ENCODE peak calls at places on chromosomes 5 and 9, in nine cellular contexts. One of them, this sample, is unnamed.

GRCh38 chr5:134184155-134185135 is 7.7 kb upstream of the SKP1 start:
- DNase-seq in brain microvascular endothelial cell: peak; percentile 41
- DNase-seq in Panc1: peak; percentile 70
- DNase-seq in WTC11: peak; percentile 87
- DNase-seq in neural crest cell: peak; percentile 70
- DNase-seq in activated CD8-positive, alpha-beta T cell treated with anti-CD3 and anti-CD28 coated beads for 36 hours: peak; percentile 81
- DNase-seq in fibroblast of mammary gland: peak; percentile 70
- DNase-seq in stomach: peak; percentile 78
- DNase-seq in IMR-90: peak; percentile 56
- DNase-seq in this sample: peak; percentile 82

GRCh38 chr5:168047043-168047668 is 244.3 kb upstream of the WWC1 start:
- DNase-seq in brain microvascular endothelial cell: peak; percentile 11
- DNase-seq in fibroblast of mammary gland: peak; percentile 51
- DNase-seq in neural crest cell: peak; percentile 29
- DNase-seq in IMR-90: peak; percentile 22
- DNase-seq in stomach: peak; percentile 41
- DNase-seq in activated CD8-positive, alpha-beta T cell treated with anti-CD3 and anti-CD28 coated beads for 36 hours: peak; percentile 11
- DNase-seq in WTC11: peak; percentile 72
- DNase-seq in Panc1: peak; percentile 15
- DNase-seq in this sample: no peak

GRCh38 chr5:172770374-172770674 is 671 bp downstream of the DUSP1 start:
- DNase-seq in stomach: no peak
- DNase-seq in brain microvascular endothelial cell: no peak
- DNase-seq in IMR-90: no peak
- DNase-seq in WTC11: no peak
- DNase-seq in activated CD8-positive, alpha-beta T cell treated with anti-CD3 and anti-CD28 coated beads for 36 hours: no peak
- DNase-seq in neural crest cell: no peak
- DNase-seq in Panc1: no peak
- DNase-seq in fibroblast of mammary gland: no peak
- DNase-seq in this sample: no peak

GRCh38 chr9:87080512-87081225 is 133.4 kb upstream of the GAS1 start:
- DNase-seq in neural crest cell: no peak
- DNase-seq in IMR-90: no peak
- DNase-seq in Panc1: no peak
- DNase-seq in fibroblast of mammary gland: peak; percentile 54
- DNase-seq in activated CD8-positive, alpha-beta T cell treated with anti-CD3 and anti-CD28 coated beads for 36 hours: no peak
- DNase-seq in stomach: no peak
- DNase-seq in WTC11: no peak
- DNase-seq in brain microvascular endothelial cell: no peak
- DNase-seq in this sample: no peak

GRCh38 chr5:30765227-30765626 is 428.3 kb upstream of the CDH6 start:
- DNase-seq in brain microvascular endothelial cell: peak; percentile 88
- DNase-seq in Panc1: no peak
- DNase-seq in neural crest cell: no peak
- DNase-seq in activated CD8-positive, alpha-beta T cell treated with anti-CD3 and anti-CD28 coated beads for 36 hours: no peak
- DNase-seq in stomach: no peak
- DNase-seq in WTC11: no peak
- DNase-seq in fibroblast of mammary gland: no peak
- DNase-seq in IMR-90: peak; percentile 88
- DNase-seq in this sample: no peak

GRCh38 chr5:62282951-62283446 is 23.0 kb upstream of the KIF2A start:
- DNase-seq in activated CD8-positive, alpha-beta T cell treated with anti-CD3 and anti-CD28 coated beads for 36 hours: no peak
- DNase-seq in IMR-90: no peak
- DNase-seq in brain microvascular endothelial cell: no peak
- DNase-seq in WTC11: no peak
- DNase-seq in Panc1: no peak
- DNase-seq in fibroblast of mammary gland: no peak
- DNase-seq in neural crest cell: no peak
- DNase-seq in stomach: no peak
- DNase-seq in this sample: no peak

GRCh38 chr5:66908230-66908629 is 288.4 kb downstream of the CD180 start:
- DNase-seq in WTC11: no peak
- DNase-seq in fibroblast of mammary gland: no peak
- DNase-seq in IMR-90: no peak
- DNase-seq in neural crest cell: no peak
- DNase-seq in stomach: no peak
- DNase-seq in Panc1: no peak
- DNase-seq in activated CD8-positive, alpha-beta T cell treated with anti-CD3 and anti-CD28 coated beads for 36 hours: no peak
- DNase-seq in brain microvascular endothelial cell: no peak
- DNase-seq in this sample: no peak

GRCh38 chr5:135323701-135324132 is 75.3 kb downstream of the MACROH2A1 start:
- DNase-seq in WTC11: no peak
- DNase-seq in neural crest cell: no peak
- DNase-seq in stomach: no peak
- DNase-seq in IMR-90: no peak
- DNase-seq in Panc1: no peak
- DNase-seq in fibroblast of mammary gland: no peak
- DNase-seq in activated CD8-positive, alpha-beta T cell treated with anti-CD3 and anti-CD28 coated beads for 36 hours: no peak
- DNase-seq in brain microvascular endothelial cell: no peak
- DNase-seq in this sample: no peak

GRCh38 chr5:98498028-98498427 is 275.4 kb upstream of the RGMB start:
- DNase-seq in stomach: no peak
- DNase-seq in Panc1: no peak
- DNase-seq in brain microvascular endothelial cell: no peak
- DNase-seq in WTC11: no peak
- DNase-seq in IMR-90: no peak
- DNase-seq in activated CD8-positive, alpha-beta T cell treated with anti-CD3 and anti-CD28 coated beads for 36 hours: no peak
- DNase-seq in fibroblast of mammary gland: no peak
- DNase-seq in neural crest cell: no peak
- DNase-seq in this sample: no peak

GRCh38 chr5:94618029-94618492 is 343 bp downstream of the KIAA0825 start:
- DNase-seq in stomach: peak; percentile 74
- DNase-seq in IMR-90: peak; percentile 57
- DNase-seq in Panc1: no peak
- DNase-seq in fibroblast of mammary gland: peak; percentile 73
- DNase-seq in brain microvascular endothelial cell: peak; percentile 53
- DNase-seq in WTC11: peak; percentile 26
- DNase-seq in activated CD8-positive, alpha-beta T cell treated with anti-CD3 and anti-CD28 coated beads for 36 hours: no peak
- DNase-seq in neural crest cell: peak; percentile 9
- DNase-seq in this sample: peak; percentile 31

GRCh38 chr5:138946831-138947560 is 71.9 kb upstream of the LRRTM2 start:
- DNase-seq in activated CD8-positive, alpha-beta T cell treated with anti-CD3 and anti-CD28 coated beads for 36 hours: no peak
- DNase-seq in IMR-90: no peak
- DNase-seq in neural crest cell: no peak
- DNase-seq in stomach: peak; percentile 17
- DNase-seq in Panc1: no peak
- DNase-seq in WTC11: no peak
- DNase-seq in fibroblast of mammary gland: no peak
- DNase-seq in brain microvascular endothelial cell: no peak
- DNase-seq in this sample: no peak

GRCh38 chr5:154207204-154207603 is 16.7 kb downstream of the GALNT10 start:
- DNase-seq in stomach: no peak
- DNase-seq in neural crest cell: no peak
- DNase-seq in activated CD8-positive, alpha-beta T cell treated with anti-CD3 and anti-CD28 coated beads for 36 hours: no peak
- DNase-seq in Panc1: no peak
- DNase-seq in brain microvascular endothelial cell: no peak
- DNase-seq in IMR-90: no peak
- DNase-seq in WTC11: no peak
- DNase-seq in fibroblast of mammary gland: no peak
- DNase-seq in this sample: no peak

GRCh38 chr9:35108946-35109575 is 6.1 kb upstream of the STOML2 start:
- DNase-seq in brain microvascular endothelial cell: no peak
- DNase-seq in IMR-90: no peak
- DNase-seq in activated CD8-positive, alpha-beta T cell treated with anti-CD3 and anti-CD28 coated beads for 36 hours: no peak
- DNase-seq in WTC11: no peak
- DNase-seq in fibroblast of mammary gland: no peak
- DNase-seq in Panc1: no peak
- DNase-seq in neural crest cell: no peak
- DNase-seq in stomach: no peak
- DNase-seq in this sample: peak; percentile 3

GRCh38 chr5:138111937-138112336 is 27.3 kb downstream of the NME5 start:
- DNase-seq in WTC11: no peak
- DNase-seq in IMR-90: peak; percentile 8
- DNase-seq in brain microvascular endothelial cell: no peak
- DNase-seq in Panc1: no peak
- DNase-seq in stomach: no peak
- DNase-seq in neural crest cell: no peak
- DNase-seq in activated CD8-positive, alpha-beta T cell treated with anti-CD3 and anti-CD28 coated beads for 36 hours: no peak
- DNase-seq in fibroblast of mammary gland: no peak
- DNase-seq in this sample: no peak

GRCh38 chr9:129899620-129900019 is 64.4 kb downstream of the USP20 start:
- DNase-seq in activated CD8-positive, alpha-beta T cell treated with anti-CD3 and anti-CD28 coated beads for 36 hours: no peak
- DNase-seq in brain microvascular endothelial cell: no peak
- DNase-seq in fibroblast of mammary gland: no peak
- DNase-seq in IMR-90: no peak
- DNase-seq in WTC11: no peak
- DNase-seq in stomach: no peak
- DNase-seq in Panc1: no peak
- DNase-seq in neural crest cell: no peak
- DNase-seq in this sample: no peak

GRCh38 chr9:128202648-128203023 is 543 bp upstream of the DNM1 start:
- DNase-seq in brain microvascular endothelial cell: no peak
- DNase-seq in fibroblast of mammary gland: no peak
- DNase-seq in stomach: no peak
- DNase-seq in Panc1: no peak
- DNase-seq in activated CD8-positive, alpha-beta T cell treated with anti-CD3 and anti-CD28 coated beads for 36 hours: no peak
- DNase-seq in neural crest cell: no peak
- DNase-seq in WTC11: no peak
- DNase-seq in IMR-90: no peak
- DNase-seq in this sample: no peak

GRCh38 chr5:163269624-163270023 is 167.8 kb upstream of the CCNG1 start:
- DNase-seq in Panc1: no peak
- DNase-seq in IMR-90: no peak
- DNase-seq in WTC11: no peak
- DNase-seq in fibroblast of mammary gland: no peak
- DNase-seq in neural crest cell: no peak
- DNase-seq in activated CD8-positive, alpha-beta T cell treated with anti-CD3 and anti-CD28 coated beads for 36 hours: no peak
- DNase-seq in stomach: no peak
- DNase-seq in brain microvascular endothelial cell: no peak
- DNase-seq in this sample: no peak
- TF ChIP-seq CTCF in Panc1: peak; percentile 49
- TF ChIP-seq CTCF in IMR-90: no peak
- TF ChIP-seq CTCF in WTC11: no peak
- TF ChIP-seq CTCF in fibroblast of mammary gland: no peak
- TF ChIP-seq CTCF in neural crest cell: no peak
- TF ChIP-seq CTCF in activated CD8-positive, alpha-beta T cell treated with anti-CD3 and anti-CD28 coated beads for 36 hours: no peak
- TF ChIP-seq CTCF in stomach: no peak
- TF ChIP-seq CTCF in brain microvascular endothelial cell: no peak
- TF ChIP-seq CTCF in this sample: no peak

DNA sequence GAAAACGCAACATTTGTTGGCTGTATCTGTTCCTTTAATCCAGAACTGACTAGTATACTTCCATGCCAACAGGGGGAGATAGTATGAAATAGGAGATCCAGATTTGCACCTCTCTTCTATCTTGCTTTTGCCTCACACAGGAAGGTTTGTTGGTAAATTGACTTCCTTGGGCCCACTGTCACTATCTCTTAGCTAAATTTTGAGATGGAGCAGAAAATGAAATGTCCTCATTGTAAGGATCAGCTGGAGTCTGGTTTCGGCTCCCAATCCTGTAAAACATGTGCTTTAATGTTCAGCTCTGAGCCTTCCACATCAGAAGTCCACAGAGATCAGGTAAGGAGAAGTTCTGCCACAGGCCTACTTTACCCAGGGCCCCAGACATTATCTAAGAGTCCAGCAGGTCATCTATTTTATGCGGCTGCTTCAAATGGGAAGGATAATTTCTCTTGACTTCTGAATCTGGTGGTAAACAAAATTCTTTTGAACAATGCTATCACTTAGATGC is 176.8 kb downstream of the FER start:
- DNase-seq in Panc1: no peak
- DNase-seq in brain microvascular endothelial cell: no peak
- DNase-seq in fibroblast of mammary gland: no peak
- DNase-seq in stomach: no peak
- DNase-seq in neural crest cell: no peak
- DNase-seq in IMR-90: no peak
- DNase-seq in activated CD8-positive, alpha-beta T cell treated with anti-CD3 and anti-CD28 coated beads for 36 hours: no peak
- DNase-seq in WTC11: no peak
- DNase-seq in this sample: no peak
- TF ChIP-seq CTCF in Panc1: peak; percentile 28
- TF ChIP-seq CTCF in brain microvascular endothelial cell: peak; percentile 14
- TF ChIP-seq CTCF in fibroblast of mammary gland: peak; percentile 20
- TF ChIP-seq CTCF in stomach: no peak
- TF ChIP-seq CTCF in neural crest cell: peak; percentile 37
- TF ChIP-seq CTCF in IMR-90: no peak
- TF ChIP-seq CTCF in activated CD8-positive, alpha-beta T cell treated with anti-CD3 and anti-CD28 coated beads for 36 hours: peak; percentile 20
- TF ChIP-seq CTCF in WTC11: no peak
- TF ChIP-seq CTCF in this sample: no peak

DNA sequence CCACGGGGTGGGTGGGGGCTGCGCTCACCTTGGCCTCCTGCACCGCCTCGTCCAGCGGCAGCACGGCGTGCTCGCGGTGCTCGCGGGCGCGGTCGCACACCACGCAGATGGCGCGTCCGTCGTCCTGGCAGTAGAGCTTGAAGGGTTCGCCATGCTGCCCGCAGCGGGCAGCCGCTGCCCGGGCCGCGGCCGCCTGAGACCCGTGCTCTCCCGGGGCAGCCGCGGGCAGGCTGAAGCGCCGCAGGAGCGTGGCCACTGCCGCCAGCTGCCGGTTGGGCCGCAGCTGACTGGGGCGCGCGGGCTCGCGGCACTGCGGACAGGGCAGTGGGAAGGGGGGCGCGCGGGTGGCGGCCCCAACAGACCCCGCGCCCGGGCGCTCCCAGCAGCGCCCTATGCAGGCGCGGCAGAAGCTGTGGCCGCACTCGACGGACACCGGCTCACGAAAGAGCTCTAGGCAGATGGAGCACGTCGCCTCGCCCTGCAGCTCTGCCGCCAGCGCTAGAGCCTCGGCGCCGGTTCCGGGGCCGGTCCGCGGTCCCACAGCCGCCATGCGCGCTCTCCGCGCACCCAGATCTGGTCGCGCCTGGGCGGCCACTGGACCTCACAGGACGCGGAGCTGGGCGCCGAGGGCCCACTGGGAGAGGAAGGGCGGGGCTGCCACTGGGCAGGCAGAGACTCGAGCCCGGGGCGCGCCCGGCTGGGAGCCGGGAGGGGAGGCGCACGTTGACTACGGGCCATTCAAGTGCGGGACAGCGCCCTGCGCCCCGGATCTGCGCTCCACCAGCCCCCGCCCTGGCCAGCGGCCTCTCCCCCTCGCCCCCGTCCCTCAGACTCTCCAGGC is at the start of gene TRIM7:
- DNase-seq in activated CD8-positive, alpha-beta T cell treated with anti-CD3 and anti-CD28 coated beads for 36 hours: no peak
- DNase-seq in Panc1: no peak
- DNase-seq in brain microvascular endothelial cell: no peak
- DNase-seq in neural crest cell: peak; percentile 16
- DNase-seq in fibroblast of mammary gland: peak; percentile 39
- DNase-seq in WTC11: peak; percentile 55
- DNase-seq in IMR-90: peak; percentile 20
- DNase-seq in stomach: peak; percentile 61
- DNase-seq in this sample: peak; percentile 65
- TF ChIP-seq CTCF in activated CD8-positive, alpha-beta T cell treated with anti-CD3 and anti-CD28 coated beads for 36 hours: no peak
- TF ChIP-seq CTCF in Panc1: no peak
- TF ChIP-seq CTCF in brain microvascular endothelial cell: no peak
- TF ChIP-seq CTCF in neural crest cell: no peak
- TF ChIP-seq CTCF in fibroblast of mammary gland: no peak
- TF ChIP-seq CTCF in WTC11: no peak
- TF ChIP-seq CTCF in IMR-90: no peak
- TF ChIP-seq CTCF in stomach: no peak
- TF ChIP-seq CTCF in this sample: no peak

DNA sequence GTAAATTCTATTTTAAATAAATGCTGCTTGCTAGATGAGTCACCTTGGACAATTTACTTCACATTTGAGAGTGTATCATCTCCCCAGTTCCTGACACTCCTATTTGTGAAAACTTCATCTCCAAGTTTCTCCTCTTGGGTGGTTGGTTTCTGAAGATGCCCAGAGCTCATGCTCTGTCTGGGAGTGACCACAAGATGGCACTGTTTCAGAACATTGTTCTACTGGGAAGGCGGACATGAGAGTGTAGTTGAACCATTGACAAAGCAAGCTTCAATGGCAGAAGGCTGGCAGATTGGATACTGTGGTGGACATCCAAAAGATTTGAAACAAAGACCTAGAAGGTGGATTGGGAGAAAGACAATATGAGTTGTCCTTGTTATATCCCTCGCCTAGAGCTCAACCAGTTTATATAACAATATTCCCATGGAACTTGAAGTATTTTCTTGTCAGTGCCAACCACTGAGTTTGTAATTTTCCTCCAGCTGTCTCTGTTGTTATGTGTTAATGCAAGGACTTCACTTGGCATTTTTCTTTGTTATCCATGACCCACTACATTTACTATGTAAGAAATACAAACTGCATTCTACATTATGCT is 234.3 kb upstream of the ANKH start:
- DNase-seq in Panc1: peak; percentile 41
- DNase-seq in brain microvascular endothelial cell: peak; percentile 47
- DNase-seq in WTC11: peak; percentile 62
- DNase-seq in neural crest cell: peak; percentile 59
- DNase-seq in IMR-90: peak; percentile 54
- DNase-seq in stomach: peak; percentile 37
- DNase-seq in activated CD8-positive, alpha-beta T cell treated with anti-CD3 and anti-CD28 coated beads for 36 hours: peak; percentile 45
- DNase-seq in fibroblast of mammary gland: peak; percentile 61
- DNase-seq in this sample: peak; percentile 50
- TF ChIP-seq CTCF in Panc1: peak; percentile 80
- TF ChIP-seq CTCF in brain microvascular endothelial cell: peak; percentile 92
- TF ChIP-seq CTCF in WTC11: peak; percentile 69
- TF ChIP-seq CTCF in neural crest cell: peak; percentile 79
- TF ChIP-seq CTCF in IMR-90: peak; percentile 68
- TF ChIP-seq CTCF in stomach: peak; percentile 56
- TF ChIP-seq CTCF in activated CD8-positive, alpha-beta T cell treated with anti-CD3 and anti-CD28 coated beads for 36 hours: peak; percentile 82
- TF ChIP-seq CTCF in fibroblast of mammary gland: peak; percentile 80
- TF ChIP-seq CTCF in this sample: peak; percentile 71